ENCODE peak calls at places on chromosomes 12 and 14, in five cellular contexts. F is esophagus muscularis mucosa, Z is K562, C is SK-N-SH, D is H1. H is an unnamed sample.
A peak's percentile ranks its signal among the peaks of the same experiment; 100 is the strongest.

GRCh38 chr12:47885012-47885501 is 19.7 kb downstream of the VDR start:
- DNase-seq in F (no peak), Z (peak; percentile 33), C (no peak), D (no peak), H (no peak)

GRCh38 chr14:50944647-50945413 is 547 bp upstream of the PYGL start:
- DNase-seq in F (no peak), Z (no peak), C (no peak), D (no peak), H (peak; percentile 63)

GRCh38 chr14:39843881-39844280 is 411.6 kb upstream of the FBXO33 start:
- DNase-seq in F (no peak), Z (no peak), C (no peak), D (no peak), H (no peak)

GRCh38 chr12:43501705-43502104 is 50.3 kb downstream of the ADAMTS20 start:
- DNase-seq in F (no peak), Z (no peak), C (peak; percentile 56), D (no peak), H (no peak)

GRCh38 chr12:130617219-130617618 is 98.9 kb downstream of the RIMBP2 start:
- DNase-seq in F (no peak), Z (no peak), C (no peak), D (no peak), H (no peak)

GRCh38 chr14:82075566-82075965 is 541.9 kb upstream of the SEL1L start:
- DNase-seq in F (no peak), Z (no peak), C (no peak), D (peak; percentile 58), H (no peak)

GRCh38 chr12:98294426-98294825 is 221.0 kb upstream of the TMPO start:
- DNase-seq in F (no peak), Z (no peak), C (no peak), D (no peak), H (no peak)

GRCh38 chr12:28026701-28027100 is 54.2 kb upstream of the PTHLH start:
- DNase-seq in F (no peak), Z (no peak), C (no peak), D (no peak), H (no peak)

GRCh38 chr12:118371354-118372282 is 1.1 kb downstream of the TAOK3 start:
- DNase-seq in F (no peak), Z (no peak), C (peak; percentile 61), D (no peak), H (peak; percentile 26)

GRCh38 chr12:614727-615060 is 48.6 kb downstream of the NINJ2 start:
- DNase-seq in F (no peak), Z (no peak), C (no peak), D (no peak), H (no peak)

GRCh38 chr12:67534671-67535070 is 113.9 kb upstream of the DYRK2 start:
- DNase-seq in F (peak; percentile 91), Z (no peak), C (no peak), D (no peak), H (no peak)

GRCh38 chr14:56124296-56124695 is 6.1 kb downstream of the PELI2 start:
- DNase-seq in F (no peak), Z (no peak), C (no peak), D (no peak), H (no peak)

GRCh38 chr12:96194901-96195844 is 998 bp downstream of the ELK3 start:
- DNase-seq in F (no peak), Z (peak; percentile 29), C (peak; percentile 77), D (no peak), H (peak; percentile 62)

GRCh38 chr14:34063042-34063441 is 112.2 kb upstream of the EGLN3 start:
- DNase-seq in F (peak; percentile 31), Z (no peak), C (no peak), D (no peak), H (no peak)

GRCh38 chr14:54147285-54147684 is 190.7 kb upstream of the BMP4 start:
- DNase-seq in F (no peak), Z (no peak), C (no peak), D (no peak), H (no peak)

GRCh38 chr14:29763342-29763858 is 164.2 kb downstream of the PRKD1 start:
- DNase-seq in F (no peak), Z (no peak), C (no peak), D (no peak), H (no peak)

GRCh38 chr12:3489057-3489456 is 1.9 kb upstream of the PRMT8 start:
- DNase-seq in F (no peak), Z (no peak), C (no peak), D (no peak), H (no peak)

GRCh38 chr12:1881936-1882335 is 36.5 kb downstream of the CACNA2D4 start:
- DNase-seq in F (peak; percentile 50), Z (no peak), C (peak; percentile 1), D (no peak), H (no peak)

GRCh38 chr14:99862111-99862510 is 68.9 kb downstream of the EML1 start:
- DNase-seq in F (peak; percentile 68), Z (no peak), C (no peak), D (no peak), H (no peak)

GRCh38 chr12:63319936-63320633 is 169.1 kb upstream of the AVPR1A start:
- DNase-seq in F (no peak), Z (no peak), C (no peak), D (no peak), H (no peak)

GRCh38 chr12:114163766-114164165 is 197.6 kb upstream of the RBM19 start:
- DNase-seq in F (no peak), Z (no peak), C (no peak), D (no peak), H (no peak)

GRCh38 chr14:77338332-77338731 is 17.5 kb downstream of the GSTZ1 start:
- DNase-seq in F (no peak), Z (no peak), C (no peak), D (no peak), H (no peak)

GRCh38 chr12:27331299-27331926 is 1.2 kb upstream of the BMAL2 start:
- DNase-seq in F (no peak), Z (peak; percentile 20), C (no peak), D (no peak), H (no peak)

GRCh38 chr12:126874427-126875026 is 1392.4 kb upstream of the TMEM132C start:
- DNase-seq in F (peak; percentile 86), Z (peak; percentile 79), C (peak; percentile 70), D (peak; percentile 74), H (peak; percentile 62)

GRCh38 chr12:120939954-120940353 is 35.8 kb upstream of the SPPL3 start:
- DNase-seq in F (no peak), Z (no peak), C (no peak), D (no peak), H (no peak)

GRCh38 chr14:75096959-75097358 is 27.5 kb downstream of the ZC2HC1C start:
- DNase-seq in F (no peak), Z (no peak), C (peak; percentile 32), D (no peak), H (no peak)

DNA sequence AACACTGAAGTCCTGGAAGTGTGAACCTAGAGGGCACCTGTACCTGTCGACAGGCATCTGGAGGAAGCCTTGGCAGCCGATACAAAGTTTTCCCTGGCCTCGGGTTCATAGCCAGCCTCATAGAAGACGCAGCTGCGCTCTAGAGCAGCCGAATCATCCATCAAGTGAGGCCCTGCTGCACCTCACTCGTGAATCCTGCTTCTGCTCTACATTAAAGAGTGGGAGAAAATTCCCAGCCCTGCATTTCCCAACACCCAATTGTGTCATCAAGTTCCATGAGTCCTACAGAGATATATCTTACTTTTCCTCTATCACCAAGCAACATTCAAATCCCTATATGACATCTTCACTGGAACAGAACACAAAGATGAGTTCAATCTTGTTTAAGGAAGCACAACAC is 139.4 kb downstream of the TTC7B start:
- DNase-seq in F (no peak), Z (no peak), C (no peak), D (no peak), H (no peak)
- TF ChIP-seq EP300 in F (no peak), Z (no peak), C (no peak), D (no peak), H (peak; percentile 81)

GRCh38 chr12:110108309-110109036 is 15.7 kb upstream of the IFT81 start:
- DNase-seq in F (no peak), Z (no peak), C (no peak), D (no peak), H (no peak)

GRCh38 chr12:110107369-110108281 is 16.5 kb upstream of the IFT81 start:
- DNase-seq in F (no peak), Z (no peak), C (no peak), D (no peak), H (peak; percentile 19)

GRCh38 chr12:110109837-110110535 is 14.2 kb upstream of the IFT81 start:
- DNase-seq in F (no peak), Z (no peak), C (no peak), D (no peak), H (no peak)

GRCh38 chr12:110111476-110112334 is 12.5 kb upstream of the IFT81 start:
- DNase-seq in F (no peak), Z (no peak), C (no peak), D (no peak), H (no peak)

DNA sequence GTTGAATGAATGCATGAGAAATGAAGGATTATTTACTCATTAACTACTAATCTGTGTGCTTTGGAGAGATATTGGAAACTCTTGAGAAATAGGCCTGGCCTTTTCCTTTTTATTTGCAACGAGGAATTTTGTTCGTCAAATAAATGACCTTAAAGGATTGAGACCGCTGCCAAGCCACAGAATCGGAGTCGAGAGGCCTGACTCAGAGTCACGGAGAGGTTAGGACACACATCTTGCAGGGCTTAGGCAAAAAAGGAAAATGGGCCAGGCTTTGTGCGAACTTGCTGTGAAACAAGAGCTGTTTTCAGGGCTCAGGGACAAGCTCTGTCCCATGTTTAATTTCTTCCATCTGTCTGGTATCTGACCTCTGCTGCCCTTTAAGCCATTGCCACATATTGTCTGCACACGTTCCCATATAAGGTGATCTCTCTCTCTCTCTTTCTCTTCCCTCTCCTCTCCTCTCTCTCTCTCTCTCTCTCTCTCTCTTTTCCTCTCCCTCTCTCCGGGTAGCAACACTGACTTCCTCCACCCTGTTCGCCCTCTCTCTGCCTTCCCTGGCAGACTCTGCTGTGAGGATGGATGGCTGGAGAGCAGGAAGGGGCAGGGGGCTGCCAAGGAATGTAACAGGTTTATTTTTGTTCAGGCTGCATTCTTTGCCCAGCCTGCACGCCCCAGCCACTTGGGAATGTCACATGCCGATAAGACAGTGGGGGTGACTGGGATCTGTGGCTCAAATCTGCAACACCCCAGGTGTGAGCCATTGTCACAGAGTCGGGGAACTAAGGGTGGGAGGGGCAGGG is 14.9 kb upstream of the IFT81 start:
- DNase-seq in F (peak; percentile 96), Z (peak; percentile 21), C (peak; percentile 34), D (no peak), H (peak; percentile 61)
- TF ChIP-seq EP300 in F (peak; percentile 53), Z (no peak), C (no peak), D (no peak), H (peak; percentile 23)

GRCh38 chr14:71397371-71397770 is 490.1 kb downstream of the PCNX1 start:
- DNase-seq in F (no peak), Z (no peak), C (peak; percentile 19), D (no peak), H (no peak)

GRCh38 chr14:71400821-71401447 is 493.7 kb downstream of the PCNX1 start:
- DNase-seq in F (no peak), Z (no peak), C (no peak), D (no peak), H (no peak)

GRCh38 chr14:71398450-71398849 is 491.2 kb downstream of the PCNX1 start:
- DNase-seq in F (no peak), Z (no peak), C (no peak), D (no peak), H (no peak)

GRCh38 chr14:71396050-71396677 is 488.9 kb downstream of the PCNX1 start:
- DNase-seq in F (no peak), Z (no peak), C (no peak), D (no peak), H (no peak)

GRCh38 chr14:71399057-71399487 is 491.8 kb downstream of the PCNX1 start:
- DNase-seq in F (no peak), Z (no peak), C (no peak), D (no peak), H (no peak)
- TF ChIP-seq EP300 in F (peak; percentile 24), Z (no peak), C (no peak), D (no peak), H (peak; percentile 13)

GRCh38 chr12:106744600-106744999 is 29.9 kb upstream of the RIC8B start:
- DNase-seq in F (no peak), Z (no peak), C (no peak), D (no peak), H (no peak)
- TF ChIP-seq EP300 in F (no peak), Z (no peak), C (no peak), D (no peak), H (no peak)

H was measured in transverse colon.